ENCODE peak calls at places on chromosomes 16 and 17, in five cellular contexts. D is HL-60, N is HTR-8/SVneo, U is AG10803, Y is AG04450. E is an unnamed sample.

GRCh38 chr17:50248255-50248654 is 26.0 kb upstream of the TMEM92 start:
- DNase-seq in N (no peak), D (no peak), U (no peak), Y (no peak), E (no peak)

GRCh38 chr17:50697663-50698272 is 9.9 kb downstream of the ANKRD40 start:
- DNase-seq in N (no peak), D (no peak), Y (no peak), U (no peak), E (no peak)

GRCh38 chr16:30119428-30119827 is 3.6 kb downstream of the MAPK3 start:
- DNase-seq in Y (no peak), N (no peak), D (no peak), U (peak), E (no peak)

GRCh38 chr17:39719966-39720365 is 10.4 kb downstream of the MIEN1 start:
- DNase-seq in Y (no peak), U (no peak), D (no peak), N (no peak), E (no peak)

GRCh38 chr16:65414284-65414984 is 292.6 kb upstream of the CDH11 start:
- DNase-seq in N (no peak), U (peak), D (no peak), Y (peak), E (peak)

GRCh38 chr17:7707446-7707845 is 2.4 kb downstream of the EFNB3 start:
- DNase-seq in D (no peak), N (no peak), U (no peak), Y (no peak), E (no peak)

GRCh38 chr16:67987460-67988160 is 7.3 kb upstream of the DPEP3 start:
- DNase-seq in Y (no peak), D (no peak), U (no peak), N (no peak), E (no peak)

GRCh38 chr17:72193395-72194106 is 72.7 kb downstream of the SOX9 start:
- DNase-seq in D (no peak), Y (no peak), N (no peak), U (peak), E (no peak)

GRCh38 chr17:10649031-10649430 is 8.1 kb downstream of the MYH3 start:
- DNase-seq in U (peak), N (no peak), D (no peak), Y (no peak), E (peak)

GRCh38 chr17:79393358-79394038 is 217.4 kb downstream of the RBFOX3 start:
- DNase-seq in U (peak), N (peak), Y (peak), D (peak), E (no peak)

GRCh38 chr16:48164907-48165715 is 9.3 kb upstream of the ABCC12 start:
- DNase-seq in Y (peak), N (peak), U (peak), D (peak), E (peak)

GRCh38 chr17:511001-511690 is 158.5 kb upstream of the RPH3AL start:
- DNase-seq in N (no peak), Y (peak), D (no peak), U (peak), E (no peak)

GRCh38 chr16:55499951-55500350 is 8.9 kb upstream of the LPCAT2 start:
- DNase-seq in N (peak), U (peak), Y (peak), D (no peak), E (peak)

GRCh38 chr17:66604381-66604780 is 230.5 kb upstream of the CACNG5 start:
- DNase-seq in D (no peak), N (no peak), U (peak), Y (no peak), E (no peak)

GRCh38 chr16:59905628-59906027 is 1171.5 kb upstream of the GOT2 start:
- DNase-seq in Y (no peak), D (no peak), U (peak), N (no peak), E (no peak)

GRCh38 chr16:11682655-11683096 is 14.4 kb downstream of the SNN start:
- DNase-seq in Y (peak), D (no peak), N (peak), U (peak), E (peak)

GRCh38 chr16:72242757-72243156 is 70.8 kb upstream of the PMFBP1 start:
- DNase-seq in Y (no peak), D (no peak), U (no peak), N (no peak), E (no peak)